ENCODE peak calls at places on chromosomes 16 and 17, in seven cellular contexts. One of them, this sample, is unnamed.

GRCh38 chr17:46212634-46213435 is 19.6 kb upstream of the KANSL1 start:
- DNase-seq in fibroblast of lung: peak
- DNase-seq in mesendoderm: peak
- DNase-seq in body of pancreas: peak
- DNase-seq in ovary: peak
- DNase-seq in heart right ventricle: peak
- DNase-seq in esophagus squamous epithelium: no peak
- DNase-seq in this sample: peak

GRCh38 chr17:76544123-76544915 is 4.5 kb downstream of the PRCD start:
- DNase-seq in fibroblast of lung: no peak
- DNase-seq in mesendoderm: peak
- DNase-seq in body of pancreas: no peak
- DNase-seq in ovary: peak
- DNase-seq in heart right ventricle: peak
- DNase-seq in esophagus squamous epithelium: no peak
- DNase-seq in this sample: peak

GRCh38 chr17:28756025-28756804 is 12.4 kb downstream of the TRAF4 start:
- DNase-seq in fibroblast of lung: no peak
- DNase-seq in mesendoderm: no peak
- DNase-seq in body of pancreas: no peak
- DNase-seq in ovary: no peak
- DNase-seq in heart right ventricle: no peak
- DNase-seq in esophagus squamous epithelium: no peak
- DNase-seq in this sample: no peak

GRCh38 chr17:77690271-77691161 is 268.0 kb upstream of the TNRC6C start:
- DNase-seq in fibroblast of lung: no peak
- DNase-seq in mesendoderm: no peak
- DNase-seq in body of pancreas: no peak
- DNase-seq in ovary: no peak
- DNase-seq in heart right ventricle: peak
- DNase-seq in esophagus squamous epithelium: no peak
- DNase-seq in this sample: no peak

GRCh38 chr16:84369938-84370627 is 1.7 kb downstream of the ATP2C2 start:
- DNase-seq in fibroblast of lung: no peak
- DNase-seq in mesendoderm: peak
- DNase-seq in body of pancreas: no peak
- DNase-seq in ovary: no peak
- DNase-seq in heart right ventricle: no peak
- DNase-seq in esophagus squamous epithelium: no peak
- DNase-seq in this sample: no peak

GRCh38 chr17:27861979-27862378 is 31.2 kb downstream of the LYRM9 start:
- DNase-seq in fibroblast of lung: no peak
- DNase-seq in mesendoderm: no peak
- DNase-seq in body of pancreas: no peak
- DNase-seq in ovary: no peak
- DNase-seq in heart right ventricle: no peak
- DNase-seq in esophagus squamous epithelium: no peak
- DNase-seq in this sample: no peak

GRCh38 chr17:60355663-60356594 is 36.0 kb downstream of the USP32 start:
- DNase-seq in fibroblast of lung: no peak
- DNase-seq in mesendoderm: no peak
- DNase-seq in body of pancreas: no peak
- DNase-seq in ovary: no peak
- DNase-seq in heart right ventricle: no peak
- DNase-seq in esophagus squamous epithelium: no peak
- DNase-seq in this sample: no peak

GRCh38 chr16:63592852-63593251 is 1529.0 kb downstream of the CDH11 start:
- DNase-seq in fibroblast of lung: no peak
- DNase-seq in mesendoderm: no peak
- DNase-seq in body of pancreas: no peak
- DNase-seq in ovary: no peak
- DNase-seq in heart right ventricle: no peak
- DNase-seq in esophagus squamous epithelium: no peak
- DNase-seq in this sample: no peak

GRCh38 chr16:9077001-9077809 is 14.2 kb upstream of the HAPSTR1 start:
- DNase-seq in fibroblast of lung: peak
- DNase-seq in mesendoderm: peak
- DNase-seq in body of pancreas: no peak
- DNase-seq in ovary: no peak
- DNase-seq in heart right ventricle: no peak
- DNase-seq in esophagus squamous epithelium: no peak
- DNase-seq in this sample: no peak

GRCh38 chr16:15539197-15539596 is 103.8 kb downstream of the MARF1 start:
- DNase-seq in fibroblast of lung: no peak
- DNase-seq in mesendoderm: peak
- DNase-seq in body of pancreas: no peak
- DNase-seq in ovary: no peak
- DNase-seq in heart right ventricle: no peak
- DNase-seq in esophagus squamous epithelium: no peak
- DNase-seq in this sample: no peak

GRCh38 chr17:19904924-19905323 is 37.2 kb upstream of the ULK2 start:
- DNase-seq in fibroblast of lung: no peak
- DNase-seq in mesendoderm: no peak
- DNase-seq in body of pancreas: no peak
- DNase-seq in ovary: no peak
- DNase-seq in heart right ventricle: no peak
- DNase-seq in esophagus squamous epithelium: no peak
- DNase-seq in this sample: peak

GRCh38 chr17:33370384-33370783 is 77.3 kb upstream of the ASIC2 start:
- DNase-seq in fibroblast of lung: no peak
- DNase-seq in mesendoderm: peak
- DNase-seq in body of pancreas: no peak
- DNase-seq in ovary: no peak
- DNase-seq in heart right ventricle: no peak
- DNase-seq in esophagus squamous epithelium: no peak
- DNase-seq in this sample: no peak

GRCh38 chr17:65057520-65058075 is 1.1 kb upstream of the GNA13 start:
- DNase-seq in fibroblast of lung: no peak
- DNase-seq in mesendoderm: peak
- DNase-seq in body of pancreas: peak
- DNase-seq in ovary: peak
- DNase-seq in heart right ventricle: peak
- DNase-seq in esophagus squamous epithelium: no peak
- DNase-seq in this sample: no peak

GRCh38 chr17:31111183-31111582 is 16.4 kb downstream of the NF1 start:
- DNase-seq in fibroblast of lung: no peak
- DNase-seq in mesendoderm: no peak
- DNase-seq in body of pancreas: no peak
- DNase-seq in ovary: no peak
- DNase-seq in heart right ventricle: no peak
- DNase-seq in esophagus squamous epithelium: no peak
- DNase-seq in this sample: no peak

GRCh38 chr17:5499790-5500189 is 13.4 kb downstream of the MIS12 start:
- DNase-seq in fibroblast of lung: no peak
- DNase-seq in mesendoderm: peak
- DNase-seq in body of pancreas: no peak
- DNase-seq in ovary: no peak
- DNase-seq in heart right ventricle: no peak
- DNase-seq in esophagus squamous epithelium: no peak
- DNase-seq in this sample: no peak

GRCh38 chr16:75025766-75026165 is 26.9 kb downstream of the ZNRF1 start:
- DNase-seq in fibroblast of lung: peak
- DNase-seq in mesendoderm: no peak
- DNase-seq in body of pancreas: no peak
- DNase-seq in ovary: peak
- DNase-seq in heart right ventricle: no peak
- DNase-seq in esophagus squamous epithelium: no peak
- DNase-seq in this sample: no peak

GRCh38 chr17:44219636-44220210 is at the start of gene UBTF:
- DNase-seq in fibroblast of lung: peak
- DNase-seq in mesendoderm: peak
- DNase-seq in body of pancreas: peak
- DNase-seq in ovary: peak
- DNase-seq in heart right ventricle: peak
- DNase-seq in esophagus squamous epithelium: no peak
- DNase-seq in this sample: peak

GRCh38 chr17:83189673-83190385 is 110.4 kb downstream of the METRNL start:
- DNase-seq in fibroblast of lung: peak
- DNase-seq in mesendoderm: no peak
- DNase-seq in body of pancreas: peak
- DNase-seq in ovary: peak
- DNase-seq in heart right ventricle: no peak
- DNase-seq in esophagus squamous epithelium: no peak
- DNase-seq in this sample: no peak

GRCh38 chr16:66081967-66082366 is 284.5 kb upstream of the CDH5 start:
- DNase-seq in fibroblast of lung: peak
- DNase-seq in mesendoderm: peak
- DNase-seq in body of pancreas: no peak
- DNase-seq in ovary: no peak
- DNase-seq in heart right ventricle: no peak
- DNase-seq in esophagus squamous epithelium: no peak
- DNase-seq in this sample: no peak

GRCh38 chr16:81808933-81809480 is 29.9 kb downstream of the PLCG2 start:
- DNase-seq in fibroblast of lung: no peak
- DNase-seq in mesendoderm: no peak
- DNase-seq in body of pancreas: no peak
- DNase-seq in ovary: no peak
- DNase-seq in heart right ventricle: no peak
- DNase-seq in esophagus squamous epithelium: peak
- DNase-seq in this sample: no peak

GRCh38 chr16:56571525-56571924 is 6.7 kb downstream of the MT4 start:
- DNase-seq in fibroblast of lung: no peak
- DNase-seq in mesendoderm: no peak
- DNase-seq in body of pancreas: no peak
- DNase-seq in ovary: peak
- DNase-seq in heart right ventricle: no peak
- DNase-seq in esophagus squamous epithelium: no peak
- DNase-seq in this sample: no peak

GRCh38 chr16:15952265-15952711 is 2.9 kb downstream of the ABCC1 start:
- DNase-seq in fibroblast of lung: peak
- DNase-seq in mesendoderm: no peak
- DNase-seq in body of pancreas: no peak
- DNase-seq in ovary: no peak
- DNase-seq in heart right ventricle: peak
- DNase-seq in esophagus squamous epithelium: no peak
- DNase-seq in this sample: no peak

GRCh38 chr16:89322381-89323119 is 105.0 kb downstream of the ZNF778 start:
- DNase-seq in fibroblast of lung: peak
- DNase-seq in mesendoderm: peak
- DNase-seq in body of pancreas: no peak
- DNase-seq in ovary: peak
- DNase-seq in heart right ventricle: peak
- DNase-seq in esophagus squamous epithelium: no peak
- DNase-seq in this sample: no peak

GRCh38 chr17:76577876-76578275 is 7.8 kb downstream of the ST6GALNAC2 start:
- DNase-seq in fibroblast of lung: no peak
- DNase-seq in mesendoderm: no peak
- DNase-seq in body of pancreas: no peak
- DNase-seq in ovary: no peak
- DNase-seq in heart right ventricle: no peak
- DNase-seq in esophagus squamous epithelium: no peak
- DNase-seq in this sample: no peak

GRCh38 chr17:67733371-67733770 is 15.6 kb downstream of the NOL11 start:
- DNase-seq in fibroblast of lung: no peak
- DNase-seq in mesendoderm: no peak
- DNase-seq in body of pancreas: no peak
- DNase-seq in ovary: no peak
- DNase-seq in heart right ventricle: no peak
- DNase-seq in esophagus squamous epithelium: no peak
- DNase-seq in this sample: no peak

DNA sequence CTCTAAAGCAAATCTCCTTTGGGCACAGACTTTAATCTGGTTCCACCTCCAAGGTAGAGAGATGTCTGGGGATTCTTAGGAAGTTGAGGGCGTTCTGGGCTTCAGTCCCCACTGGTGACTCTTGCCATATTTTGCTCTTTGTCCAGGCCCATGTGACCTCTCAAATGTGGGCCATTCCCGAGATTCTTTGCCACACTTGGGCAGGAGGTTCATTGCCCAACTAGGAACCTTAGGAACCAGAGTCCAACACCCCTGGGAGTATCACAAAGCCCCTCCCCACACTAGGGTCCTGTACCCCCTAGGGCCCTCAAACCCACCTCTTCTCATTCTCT is 6.5 kb downstream of the KRT14 start:
- DNase-seq in fibroblast of lung: no peak
- DNase-seq in mesendoderm: no peak
- DNase-seq in body of pancreas: no peak
- DNase-seq in ovary: no peak
- DNase-seq in heart right ventricle: no peak
- DNase-seq in esophagus squamous epithelium: no peak
- DNase-seq in this sample: no peak
- H3K27ac ChIP-seq in fibroblast of lung: no peak
- H3K27ac ChIP-seq in mesendoderm: no peak
- H3K27ac ChIP-seq in body of pancreas: no peak
- H3K27ac ChIP-seq in ovary: no peak
- H3K27ac ChIP-seq in heart right ventricle: no peak
- H3K27ac ChIP-seq in esophagus squamous epithelium: peak
- H3K27ac ChIP-seq in this sample: no peak

DNA sequence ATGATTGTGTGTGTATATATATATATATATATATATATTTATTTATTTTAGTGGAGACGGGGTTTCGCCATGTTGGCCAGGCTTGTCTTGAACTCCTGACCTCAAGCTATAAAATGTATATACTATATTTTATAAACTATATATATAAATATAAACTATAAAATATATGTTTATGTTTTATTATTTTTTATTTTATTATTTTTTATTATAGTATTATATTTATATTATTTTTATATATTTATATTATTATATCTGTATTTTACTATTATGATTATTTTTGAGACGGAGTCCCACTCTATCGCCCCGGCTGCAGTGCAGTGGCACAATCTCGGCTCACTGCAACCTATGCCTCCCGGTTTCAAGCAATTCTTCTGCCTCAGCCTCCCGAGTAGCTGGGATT is 10.5 kb upstream of the PHOSPHO1 start:
- DNase-seq in fibroblast of lung: no peak
- DNase-seq in mesendoderm: no peak
- DNase-seq in body of pancreas: no peak
- DNase-seq in ovary: no peak
- DNase-seq in heart right ventricle: no peak
- DNase-seq in esophagus squamous epithelium: no peak
- DNase-seq in this sample: no peak
- H3K27ac ChIP-seq in fibroblast of lung: no peak
- H3K27ac ChIP-seq in mesendoderm: no peak
- H3K27ac ChIP-seq in body of pancreas: no peak
- H3K27ac ChIP-seq in ovary: no peak
- H3K27ac ChIP-seq in heart right ventricle: no peak
- H3K27ac ChIP-seq in esophagus squamous epithelium: no peak
- H3K27ac ChIP-seq in this sample: no peak

GRCh38 chr16:4416200-4417032 is at the start of gene CORO7:
- DNase-seq in fibroblast of lung: peak
- DNase-seq in mesendoderm: peak
- DNase-seq in body of pancreas: peak
- DNase-seq in ovary: peak
- DNase-seq in heart right ventricle: peak
- DNase-seq in esophagus squamous epithelium: peak
- DNase-seq in this sample: peak
- H3K27ac ChIP-seq in fibroblast of lung: peak
- H3K27ac ChIP-seq in mesendoderm: no peak
- H3K27ac ChIP-seq in body of pancreas: peak
- H3K27ac ChIP-seq in ovary: peak
- H3K27ac ChIP-seq in heart right ventricle: peak
- H3K27ac ChIP-seq in esophagus squamous epithelium: peak
- H3K27ac ChIP-seq in this sample: peak

DNA sequence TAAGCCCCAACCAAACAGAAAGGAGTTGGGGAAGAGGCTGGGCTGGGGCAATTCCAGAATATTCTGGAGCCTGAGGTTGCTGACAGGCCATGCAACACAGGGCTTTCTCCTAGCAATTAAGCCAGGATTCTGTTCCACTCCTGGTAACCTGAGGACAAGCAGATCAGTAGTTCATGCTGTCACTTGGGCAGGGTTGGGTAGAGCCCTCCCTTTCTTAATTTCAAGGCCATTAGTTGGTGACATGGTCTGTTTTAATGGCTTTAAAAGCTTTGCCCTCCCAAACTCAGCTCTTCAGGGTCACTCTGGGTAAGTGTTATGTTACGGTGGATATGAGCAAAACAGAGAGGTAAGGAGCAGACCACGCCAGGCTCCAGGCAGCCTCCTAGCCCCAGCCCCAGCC is 27.7 kb downstream of the CEP295NL start:
- DNase-seq in fibroblast of lung: no peak
- DNase-seq in mesendoderm: no peak
- DNase-seq in body of pancreas: no peak
- DNase-seq in ovary: no peak
- DNase-seq in heart right ventricle: no peak
- DNase-seq in esophagus squamous epithelium: no peak
- DNase-seq in this sample: no peak
- H3K27ac ChIP-seq in fibroblast of lung: no peak
- H3K27ac ChIP-seq in mesendoderm: no peak
- H3K27ac ChIP-seq in body of pancreas: peak
- H3K27ac ChIP-seq in ovary: no peak
- H3K27ac ChIP-seq in heart right ventricle: peak
- H3K27ac ChIP-seq in esophagus squamous epithelium: peak
- H3K27ac ChIP-seq in this sample: peak

This sample was measured in caudate nucleus.